ENCODE peak calls at places on chromosomes 11 and 22, in five cellular contexts. R, B, M, T and E are unnamed samples.

GRCh38 chr11:99449345-99449744 is 428.6 kb downstream of the CNTN5 start:
- DNase-seq in M (no peak), R (no peak), B (no peak), T (no peak), E (no peak)

GRCh38 chr11:90250970-90251369 is 28.1 kb upstream of the CHORDC1 start:
- DNase-seq in M (no peak), B (no peak), T (no peak), R (no peak), E (no peak)

GRCh38 chr11:62737196-62737595 is 8.9 kb downstream of the TTC9C start:
- DNase-seq in B (no peak), T (no peak), M (no peak), R (no peak), E (no peak)

GRCh38 chr11:2833938-2834892 is 51.4 kb downstream of the CDKN1C start:
- DNase-seq in B (no peak), T (no peak), R (no peak), M (no peak), E (peak)

GRCh38 chr11:111569476-111569875 is 29.0 kb downstream of the LAYN start:
- DNase-seq in R (no peak), M (no peak), B (no peak), T (no peak), E (no peak)

GRCh38 chr22:36562261-36562835 is 33.4 kb upstream of the EIF3D start:
- DNase-seq in R (no peak), M (no peak), T (no peak), B (no peak), E (peak)

GRCh38 chr11:135075740-135076139 is 663.7 kb upstream of the B3GAT1 start:
- DNase-seq in R (peak), T (peak), B (no peak), M (peak), E (peak)

GRCh38 chr11:71304491-71304890 is 52.1 kb upstream of the SHANK2 start:
- DNase-seq in B (peak), M (no peak), R (peak), T (no peak), E (no peak)